ENCODE peak calls at places on chromosomes 13 and 19, in five cellular contexts. V is tibial artery, L is heart left ventricle, P is natural killer cell, K is AG04449. Q is an unnamed sample.

GRCh38 chr13:29594710-29595379 is 643 bp downstream of the SLC7A1 start:
- DNase-seq in V (peak), L (peak), P (peak), K (no peak), Q (peak)

GRCh38 chr13:98848736-98849135 is 96.3 kb upstream of the SLC15A1 start:
- DNase-seq in V (no peak), L (no peak), P (no peak), K (no peak), Q (no peak)

GRCh38 chr13:43988302-43988701 is 108.6 kb downstream of the LACC1 start:
- DNase-seq in V (no peak), L (no peak), P (no peak), K (no peak), Q (no peak)

GRCh38 chr13:29523199-29523931 is 72.1 kb downstream of the SLC7A1 start:
- DNase-seq in V (peak), L (peak), P (no peak), K (no peak), Q (no peak)

GRCh38 chr13:51679616-51680015 is 95.4 kb downstream of the WDFY2 start:
- DNase-seq in V (no peak), L (no peak), P (no peak), K (no peak), Q (no peak)

GRCh38 chr13:113216165-113217056 is 7.0 kb downstream of the CUL4A start:
- DNase-seq in V (no peak), L (peak), P (no peak), K (no peak), Q (peak)

GRCh38 chr13:74197686-74198085 is 63.5 kb upstream of the KLF12 start:
- DNase-seq in V (no peak), L (no peak), P (no peak), K (no peak), Q (no peak)

GRCh38 chr19:3353493-3353892 is 12.9 kb upstream of the NFIC start:
- DNase-seq in V (no peak), L (no peak), P (no peak), K (no peak), Q (no peak)

GRCh38 chr13:40963927-40964326 is 55.2 kb downstream of the ELF1 start:
- DNase-seq in V (no peak), L (no peak), P (no peak), K (no peak), Q (no peak)

GRCh38 chr19:42176990-42177685 is 40.3 kb downstream of the DEDD2 start:
- DNase-seq in V (peak), L (peak), P (peak), K (no peak), Q (peak)

GRCh38 chr19:55907746-55908145 is 24.4 kb downstream of the NLRP13 start:
- DNase-seq in V (no peak), L (no peak), P (no peak), K (no peak), Q (no peak)

GRCh38 chr13:28349901-28350654 is 144.8 kb downstream of the FLT1 start:
- DNase-seq in V (no peak), L (peak), P (no peak), K (no peak), Q (no peak)

GRCh38 chr13:97226013-97226412 is 3.9 kb downstream of the MBNL2 start:
- DNase-seq in V (no peak), L (no peak), P (no peak), K (no peak), Q (no peak)

GRCh38 chr13:88544836-88545235 is 873.7 kb downstream of the SLITRK5 start:
- DNase-seq in V (no peak), L (no peak), P (no peak), K (no peak), Q (no peak)

GRCh38 chr19:56838930-56839664 is 1.4 kb downstream of the PEG3 start:
- DNase-seq in V (peak), L (peak), P (peak), K (no peak), Q (peak)

GRCh38 chr19:45076029-45076850 is at the start of gene ZNF296:
- DNase-seq in V (peak), L (peak), P (peak), K (no peak), Q (peak)

GRCh38 chr13:27053902-27054595 is 117.6 kb downstream of the USP12 start:
- DNase-seq in V (no peak), L (no peak), P (no peak), K (peak), Q (no peak)

GRCh38 chr13:99605417-99606321 is 104.4 kb downstream of the TM9SF2 start:
- DNase-seq in V (peak), L (peak), P (peak), K (no peak), Q (peak)

GRCh38 chr13:81686877-81687276 is 1346.0 kb upstream of the SPRY2 start:
- DNase-seq in V (no peak), L (no peak), P (no peak), K (no peak), Q (no peak)

GRCh38 chr13:87089391-87089790 is 581.8 kb upstream of the SLITRK5 start:
- DNase-seq in V (no peak), L (no peak), P (no peak), K (no peak), Q (no peak)

GRCh38 chr19:55484571-55485438 is at the start of gene NAT14:
- DNase-seq in V (no peak), L (peak), P (peak), K (no peak), Q (peak)

DNA sequence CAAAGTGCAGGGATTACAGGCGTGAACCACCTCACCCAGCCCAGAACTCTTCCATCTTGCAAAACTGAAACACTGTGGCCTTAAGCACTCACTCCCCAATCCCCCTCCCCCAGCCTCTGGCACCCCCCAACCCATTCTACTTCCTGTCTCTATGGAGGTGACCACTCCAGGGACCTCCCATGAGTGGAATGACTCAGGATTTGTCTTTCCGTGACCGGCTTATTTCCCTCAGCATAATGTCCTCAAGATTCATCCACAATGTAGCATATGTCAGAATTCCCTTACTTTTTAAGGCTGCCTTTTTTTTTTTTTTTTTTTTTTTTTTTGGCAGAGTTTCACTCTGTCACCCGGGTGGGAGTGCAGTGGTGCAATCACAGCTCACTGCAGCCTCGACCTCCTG is 3.6 kb upstream of the F2RL3 start:
- DNase-seq in V (no peak), L (no peak), P (no peak), K (no peak), Q (no peak)
- TF ChIP-seq CTCF in V (no peak), L (no peak), P (no peak), K (no peak), Q (no peak)

DNA sequence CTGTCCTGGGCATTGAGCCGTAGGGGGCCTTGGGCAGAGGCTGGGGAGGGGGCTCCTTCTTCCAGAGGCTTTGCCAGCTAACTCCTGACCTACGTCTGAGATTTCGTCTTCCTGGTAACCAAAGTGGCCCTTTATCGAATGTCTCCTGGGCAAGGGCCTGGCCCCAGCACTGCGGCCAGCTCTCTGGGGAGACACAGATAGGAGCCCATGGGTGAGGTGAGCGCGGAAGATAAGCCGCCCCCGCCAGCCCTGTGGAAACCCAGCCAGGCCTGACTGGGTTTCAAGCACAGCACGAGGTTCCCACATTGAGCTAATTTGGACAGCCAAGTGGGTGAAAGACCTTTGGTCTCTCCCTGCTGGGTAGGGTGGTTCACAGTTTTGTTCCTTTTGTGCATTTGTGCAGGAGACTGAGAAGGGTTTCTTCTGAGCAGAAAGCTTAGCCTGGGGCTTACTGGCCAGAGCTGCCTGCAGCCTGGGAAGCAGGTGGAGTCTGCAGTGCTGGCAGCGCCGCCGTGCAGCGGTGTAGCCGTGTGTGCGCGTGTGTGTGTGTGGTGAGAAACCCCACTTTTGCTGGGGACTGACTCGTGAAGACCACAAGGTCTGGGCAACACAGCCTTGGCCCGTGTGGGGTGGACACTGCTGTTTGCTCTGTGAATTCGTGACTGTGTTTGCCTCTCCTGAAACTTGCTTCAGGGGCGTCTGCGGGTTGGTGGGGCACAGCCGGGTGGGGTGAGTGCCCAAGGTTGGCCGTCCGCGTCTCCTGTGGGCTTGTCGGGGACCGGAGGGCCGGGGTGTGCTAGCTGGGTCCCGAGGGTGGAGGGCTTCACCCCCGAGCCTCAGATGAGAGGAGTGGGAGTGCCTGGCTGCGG is 2.5 kb downstream of the BSG start:
- DNase-seq in V (no peak), L (peak), P (no peak), K (no peak), Q (no peak)
- TF ChIP-seq CTCF in V (no peak), L (no peak), P (no peak), K (no peak), Q (no peak)

GRCh38 chr19:12806242-12807131 is at the start of gene RNASEH2A:
- DNase-seq in V (peak), L (peak), P (peak), K (no peak), Q (peak)
- TF ChIP-seq CTCF in V (peak), L (no peak), P (no peak), K (no peak), Q (no peak)

GRCh38 chr19:51108805-51109146 is 567 bp upstream of the CTU1 start:
- DNase-seq in V (no peak), L (no peak), P (no peak), K (no peak), Q (no peak)

GRCh38 chr19:51110666-51110971 is 2.4 kb upstream of the CTU1 start:
- DNase-seq in V (no peak), L (no peak), P (no peak), K (no peak), Q (no peak)

GRCh38 chr19:51107406-51108065 is 673 bp downstream of the CTU1 start:
- DNase-seq in V (no peak), L (no peak), P (no peak), K (no peak), Q (peak)

GRCh38 chr19:51111606-51112005 is 3.4 kb upstream of the CTU1 start:
- DNase-seq in V (no peak), L (no peak), P (no peak), K (no peak), Q (no peak)

GRCh38 chr19:51108066-51108804 is at the start of gene CTU1:
- DNase-seq in V (peak), L (peak), P (peak), K (peak), Q (peak)
- TF ChIP-seq CTCF in V (peak), L (no peak), P (no peak), K (no peak), Q (no peak)

DNA sequence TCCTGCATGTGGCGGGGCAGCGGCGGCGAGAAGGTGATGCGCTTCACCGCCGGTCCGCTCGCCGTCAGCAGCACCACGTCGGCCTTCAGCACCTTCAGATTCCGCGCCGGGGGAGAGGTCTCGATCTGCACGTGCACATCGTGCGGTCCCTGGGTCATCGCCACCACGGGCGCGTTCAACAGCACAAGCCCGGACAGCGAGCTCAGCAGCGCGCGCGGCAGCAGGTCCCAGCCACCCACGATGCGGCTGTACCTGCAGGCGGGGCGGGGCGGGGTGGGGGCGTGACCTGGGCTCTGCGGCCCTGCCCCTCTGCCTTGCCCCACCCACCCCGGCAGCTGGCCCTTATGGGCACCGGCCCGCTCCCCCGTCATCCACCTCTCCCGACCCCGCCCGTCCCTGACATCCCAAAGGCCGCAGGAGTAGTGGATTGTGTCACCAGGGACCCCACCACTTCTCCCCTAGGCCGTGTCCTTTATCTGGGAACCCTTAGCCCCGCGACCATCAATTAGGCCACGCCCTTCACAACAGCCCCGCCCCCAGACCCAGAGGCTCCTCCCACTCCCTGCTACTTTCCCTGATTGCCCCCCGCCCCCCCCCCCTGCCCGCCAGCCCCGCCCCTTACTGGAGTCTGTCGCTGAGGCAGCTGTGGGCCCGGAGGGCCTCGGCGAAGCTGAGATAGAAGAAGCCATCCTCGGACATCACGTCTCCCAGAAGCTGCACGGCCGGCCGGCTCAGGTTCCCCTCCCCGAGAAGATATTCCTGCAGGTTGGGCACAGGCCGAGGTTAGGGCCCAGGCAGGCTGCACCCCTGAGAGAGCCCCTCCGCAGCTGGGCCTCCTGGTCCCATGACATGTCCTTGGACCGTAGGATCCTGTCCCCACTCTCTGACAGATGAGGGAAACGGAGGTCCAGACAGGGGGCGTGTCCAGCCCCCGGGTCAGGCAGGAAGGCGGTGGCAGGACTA is 6.1 kb downstream of the IL4I1 start:
- DNase-seq in V (no peak), L (peak), P (peak), K (no peak), Q (peak)
- TF ChIP-seq CTCF in V (no peak), L (no peak), P (peak), K (no peak), Q (peak)

Q was measured in activated CD8-positive, alpha-beta T cell treated with anti-CD3 and anti-CD28 coated beads for 36 hours.